ENCODE peak calls at places on chromosomes 12 and 14, in four cellular contexts. O, U, Y and V are unnamed samples.

GRCh38 chr14:92487513-92488133 is 26.0 kb upstream of the RIN3 start:
- DNase-seq in O (no peak), U (no peak), Y (peak), V (no peak)

GRCh38 chr12:27324452-27324999 is 8.1 kb upstream of the BMAL2 start:
- DNase-seq in Y (no peak), O (no peak), U (no peak), V (no peak)

GRCh38 chr12:89225808-89226368 is 126.4 kb downstream of the DUSP6 start:
- DNase-seq in U (peak), O (no peak), Y (no peak), V (no peak)

GRCh38 chr14:78005325-78005724 is 164.8 kb upstream of the NRXN3 start:
- DNase-seq in O (no peak), Y (no peak), U (peak), V (peak)

GRCh38 chr12:50949801-50950302 is 2.5 kb upstream of the HIGD1C start:
- DNase-seq in O (no peak), Y (no peak), U (no peak), V (no peak)

GRCh38 chr14:89609701-89610100 is 192.7 kb upstream of the FOXN3 start:
- DNase-seq in Y (no peak), U (no peak), O (no peak), V (no peak)

GRCh38 chr14:23650506-23650905 is 14.3 kb downstream of the DHRS2 start:
- DNase-seq in U (no peak), Y (no peak), O (no peak), V (no peak)

GRCh38 chr12:53097564-53098353 is at the start of gene IGFBP6:
- DNase-seq in U (peak), Y (peak), O (no peak), V (peak)

GRCh38 chr12:126967152-126967551 is 1299.8 kb upstream of the TMEM132C start:
- DNase-seq in U (no peak), Y (no peak), O (no peak), V (no peak)

GRCh38 chr14:59251811-59252771 is 63.6 kb downstream of the DAAM1 start:
- DNase-seq in Y (no peak), O (no peak), U (no peak), V (no peak)

GRCh38 chr12:2266666-2267623 is 214.2 kb downstream of the CACNA1C start:
- DNase-seq in O (peak), Y (no peak), U (no peak), V (no peak)

GRCh38 chr14:23577004-23577681 is 1.4 kb downstream of the JPH4 start:
- DNase-seq in O (no peak), U (no peak), Y (peak), V (no peak)

GRCh38 chr14:101132051-101132541 is 228.6 kb upstream of the RTL1 start:
- DNase-seq in O (no peak), Y (peak), U (no peak), V (no peak)

GRCh38 chr14:65369560-65369959 is 43.0 kb upstream of the FUT8 start:
- DNase-seq in Y (no peak), O (no peak), U (no peak), V (no peak)

GRCh38 chr12:109870648-109871047 is 9.7 kb downstream of the GLTP start:
- DNase-seq in Y (no peak), O (no peak), U (no peak), V (no peak)

GRCh38 chr14:76699901-76700590 is 61.2 kb upstream of the VASH1 start:
- DNase-seq in Y (peak), U (no peak), O (no peak), V (no peak)

GRCh38 chr12:8037046-8037663 is 4.6 kb downstream of the FOXJ2 start:
- DNase-seq in U (no peak), Y (no peak), O (no peak), V (no peak)

GRCh38 chr14:75217508-75218206 is 41.2 kb upstream of the TMED10 start:
- DNase-seq in U (no peak), O (no peak), Y (no peak), V (no peak)

GRCh38 chr12:125089083-125089482 is 23.8 kb downstream of the AACS start:
- DNase-seq in O (no peak), Y (no peak), U (no peak), V (peak)

GRCh38 chr12:119649202-119649808 is 18.6 kb upstream of the PRKAB1 start:
- DNase-seq in O (no peak), Y (no peak), U (no peak), V (peak)

GRCh38 chr12:267581-268482 is 5.2 kb upstream of the SLC6A13 start:
- DNase-seq in O (no peak), U (no peak), Y (no peak), V (no peak)

GRCh38 chr14:64464695-64465094 is 604 bp upstream of the AKAP5 start:
- DNase-seq in Y (peak), O (no peak), U (no peak), V (no peak)

GRCh38 chr12:72053604-72054003 is 115.0 kb downstream of the TPH2 start:
- DNase-seq in O (no peak), U (no peak), Y (no peak), V (no peak)

GRCh38 chr12:131351319-131352028 is 359.4 kb upstream of the SFSWAP start:
- DNase-seq in U (peak), O (no peak), Y (no peak), V (peak)

GRCh38 chr14:61891251-61891650 is 129.0 kb downstream of the SNAPC1 start:
- DNase-seq in O (no peak), Y (no peak), U (no peak), V (peak)

GRCh38 chr14:68569546-68569908 is 223.3 kb downstream of the ZFP36L1 start:
- DNase-seq in O (no peak), U (no peak), Y (no peak), V (no peak)

GRCh38 chr14:24334431-24335271 is at the start of gene ADCY4:
- DNase-seq in U (no peak), Y (peak), O (no peak), V (no peak)

GRCh38 chr12:104958946-104959841 is 1.1 kb upstream of the SLC41A2 start:
- DNase-seq in O (peak), Y (no peak), U (no peak), V (peak)

GRCh38 chr14:31261859-31262739 is 54.5 kb upstream of the HECTD1 start:
- DNase-seq in U (peak), Y (no peak), O (peak), V (no peak)

GRCh38 chr14:70709726-70710382 is 68.1 kb downstream of the TTC9 start:
- DNase-seq in U (no peak), O (peak), Y (no peak), V (no peak)

GRCh38 chr12:132322206-132323132 is 6.9 kb downstream of the GALNT9 start:
- DNase-seq in Y (no peak), U (no peak), O (no peak), V (no peak)

GRCh38 chr12:102496571-102496970 is 16.2 kb upstream of the IGF1 start:
- DNase-seq in Y (no peak), O (no peak), U (no peak), V (no peak)

GRCh38 chr12:123269395-123269892 is 2.2 kb downstream of the CDK2AP1 start:
- DNase-seq in Y (peak), U (no peak), O (peak), V (peak)

GRCh38 chr12:30967026-30967425 is 40.5 kb downstream of the TSPAN11 start:
- DNase-seq in U (no peak), O (no peak), Y (no peak), V (no peak)

GRCh38 chr14:29028973-29029582 is 262.5 kb downstream of the FOXG1 start:
- DNase-seq in Y (peak), O (peak), U (peak), V (no peak)

GRCh38 chr12:138898-139534 is 72.4 kb downstream of the IQSEC3 start:
- DNase-seq in O (no peak), Y (peak), U (no peak), V (no peak)

DNA sequence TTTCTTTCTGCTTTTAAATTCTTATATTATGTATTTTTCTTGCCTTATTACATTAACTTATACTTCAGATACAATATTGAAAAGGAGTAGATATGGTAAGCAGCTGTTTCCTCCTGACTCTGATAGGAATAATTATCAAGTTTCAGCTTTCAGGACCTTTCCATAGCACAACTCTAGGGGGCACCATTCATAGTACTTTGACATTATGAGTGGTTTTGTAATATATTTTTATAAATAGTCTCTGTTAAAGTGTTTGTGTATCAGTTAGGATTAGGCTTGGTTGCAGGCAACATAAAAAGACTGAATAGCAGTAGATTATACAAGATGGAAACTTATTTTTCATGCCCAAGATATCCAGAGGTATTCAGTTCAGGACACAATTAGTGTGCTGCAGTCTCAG is 27.9 kb upstream of the PARP11 start:
- DNase-seq in Y (no peak), O (no peak), U (no peak), V (no peak)
- TF ChIP-seq MAFK in Y (no peak), O (no peak), U (no peak), V (no peak)

GRCh38 chr12:92070864-92071445 is 74.7 kb downstream of the BTG1 start:
- DNase-seq in O (peak), U (peak), Y (no peak), V (no peak)
- TF ChIP-seq MAFK in O (no peak), U (peak), Y (no peak), V (no peak)

DNA sequence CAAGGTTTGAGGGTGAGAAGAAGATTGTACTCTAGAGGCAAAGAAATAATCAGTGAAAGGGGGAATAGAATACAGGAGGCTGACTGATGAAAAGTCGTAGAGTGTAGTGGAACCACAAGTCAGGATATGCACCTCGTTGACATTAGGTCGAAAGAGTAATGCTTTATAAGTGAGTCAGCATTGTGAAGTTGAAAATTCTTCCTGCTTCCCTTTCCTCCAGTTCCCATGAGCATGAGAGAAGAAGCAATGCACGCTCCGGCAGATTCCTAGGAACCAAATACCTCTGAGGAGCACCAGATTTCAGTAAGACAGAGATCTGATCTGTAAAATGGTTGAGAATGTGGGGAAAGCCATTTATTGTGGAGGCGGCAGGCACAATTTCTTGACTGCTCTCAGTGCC is 16.5 kb downstream of the CCER1 start:
- DNase-seq in O (no peak), U (peak), Y (no peak), V (no peak)
- TF ChIP-seq MAFK in O (no peak), U (no peak), Y (no peak), V (no peak)

DNA sequence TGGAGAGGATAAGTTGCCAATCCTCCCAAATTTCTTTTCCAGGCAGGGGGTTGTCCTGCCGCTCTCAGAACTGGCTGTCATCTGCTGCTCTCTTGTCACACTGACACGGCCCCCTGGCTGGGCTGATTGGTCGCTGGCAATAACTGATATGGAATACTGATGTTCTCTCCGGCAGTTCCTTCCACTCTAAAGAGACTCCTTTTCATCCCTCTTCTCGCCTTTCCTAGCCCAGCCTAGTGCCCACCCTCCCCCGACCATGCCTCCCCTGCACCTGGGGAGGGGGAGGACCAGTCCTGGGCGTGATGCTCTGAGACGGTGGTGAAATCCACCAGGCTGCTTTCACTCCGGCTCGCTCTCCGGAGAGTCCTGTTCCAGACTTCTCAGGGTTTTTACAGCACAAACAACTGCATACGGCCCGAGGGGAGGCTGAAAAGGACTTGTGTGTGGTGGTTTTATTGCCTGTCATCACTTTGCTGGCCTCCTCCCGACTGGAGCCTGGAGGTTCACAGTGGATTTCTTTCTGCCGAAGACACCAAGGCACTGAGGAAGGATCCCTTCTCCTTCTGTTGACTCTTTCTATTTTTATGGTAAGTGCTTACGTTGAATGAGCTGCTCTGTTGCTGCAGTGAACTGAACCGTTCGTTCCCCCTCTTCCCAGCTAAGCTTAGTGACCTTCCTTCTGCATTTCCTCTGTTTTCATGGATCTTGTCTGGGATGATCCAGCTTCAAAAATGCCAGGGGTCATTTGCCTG is at the start of gene ANO4:
- DNase-seq in Y (peak), U (no peak), O (no peak), V (no peak)
- TF ChIP-seq MAFK in Y (no peak), U (no peak), O (no peak), V (no peak)

DNA sequence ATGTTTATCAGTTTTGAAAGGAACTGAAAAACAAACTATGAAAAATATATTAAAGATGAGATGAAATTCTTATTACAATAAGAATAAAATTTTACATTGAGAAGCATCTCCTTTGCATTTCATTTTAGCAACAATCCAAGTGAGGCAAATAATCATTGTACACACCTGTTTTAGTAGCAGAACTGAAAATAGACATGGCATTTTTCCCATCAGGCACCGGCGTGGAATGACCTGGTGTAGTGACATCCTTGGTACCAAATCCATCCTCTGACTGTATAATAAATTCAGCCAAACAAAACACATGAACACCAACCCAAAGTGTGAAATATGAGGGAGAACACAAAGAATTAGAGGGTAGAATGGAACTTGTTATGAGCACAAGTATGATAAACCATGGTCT is 271.4 kb downstream of the MED13L start:
- DNase-seq in U (no peak), Y (no peak), O (no peak), V (no peak)
- TF ChIP-seq MAFK in U (no peak), Y (no peak), O (no peak), V (no peak)